ENCODE peak calls at places on chromosome 22, in four cellular contexts. G is iris pigment epithelial cell, D is WTC11, J is anterior cingulate cortex. L is an unnamed sample.

GRCh38 chr22:37254867-37255233 is 10.8 kb upstream of the RAC2 start:
- DNase-seq in G (peak; percentile 73), J (no peak), D (no peak), L (no peak)

GRCh38 chr22:35956850-35957249 is 71.8 kb downstream of the RBFOX2 start:
- DNase-seq in G (no peak), J (no peak), D (no peak), L (no peak)

GRCh38 chr22:25702571-25703167 is 39.3 kb upstream of the MYO18B start:
- DNase-seq in J (no peak), D (no peak), G (no peak), L (no peak)

GRCh38 chr22:50627452-50627913 is 469 bp downstream of the ARSA start:
- DNase-seq in D (peak; percentile 48), J (no peak), G (no peak), L (no peak)

GRCh38 chr22:40603088-40603605 is 33.4 kb downstream of the MRTFA start:
- DNase-seq in D (no peak), J (no peak), G (peak; percentile 80), L (no peak)

GRCh38 chr22:21929253-21929652 is 23.4 kb downstream of the PPM1F start:
- DNase-seq in G (no peak), D (no peak), J (no peak), L (no peak)

GRCh38 chr22:30970356-30970746 is 1.3 kb downstream of the TUG1 start:
- DNase-seq in J (no peak), D (no peak), G (no peak), L (no peak)

GRCh38 chr22:20434264-20434751 is 3.3 kb downstream of the SCARF2 start:
- DNase-seq in D (no peak), J (no peak), G (no peak), L (no peak)

GRCh38 chr22:49400136-49400865 is 427.4 kb downstream of the BRD1 start:
- DNase-seq in J (no peak), G (no peak), D (no peak), L (no peak)

GRCh38 chr22:33687464-33687863 is 232.8 kb downstream of the LARGE1 start:
- DNase-seq in J (no peak), G (no peak), D (no peak), L (no peak)

GRCh38 chr22:37657590-37658132 is 862 bp upstream of the PDXP start:
- DNase-seq in J (no peak), D (no peak), G (peak; percentile 25), L (no peak)

GRCh38 chr22:36328635-36329216 is 59.0 kb downstream of the MYH9 start:
- DNase-seq in D (no peak), J (no peak), G (peak; percentile 93), L (no peak)

GRCh38 chr22:26800858-26801257 is 143.5 kb downstream of the MIAT start:
- DNase-seq in G (peak; percentile 27), D (peak; percentile 78), J (no peak), L (no peak)

GRCh38 chr22:28922540-28923244 is 39.3 kb downstream of the ZNRF3 start:
- DNase-seq in D (no peak), G (no peak), J (no peak), L (no peak)

GRCh38 chr22:46547883-46548244 is 10.4 kb upstream of the CELSR1 start:
- DNase-seq in G (peak; percentile 82), D (no peak), J (no peak), L (no peak)

GRCh38 chr22:37485714-37486223 is 415 bp downstream of the MFNG start:
- DNase-seq in G (no peak), D (no peak), J (no peak), L (no peak)

GRCh38 chr22:33851240-33851639 is 69.0 kb downstream of the LARGE1 start:
- DNase-seq in G (no peak), D (no peak), J (no peak), L (no peak)

GRCh38 chr22:31291716-31292644 is at the start of gene PIK3IP1:
- DNase-seq in G (peak; percentile 95), J (peak; percentile 79), D (peak; percentile 90), L (no peak)

GRCh38 chr22:21657020-21657360 is 8.8 kb upstream of the PPIL2 start:
- DNase-seq in J (no peak), G (no peak), D (no peak), L (no peak)

GRCh38 chr22:50530280-50530856 is 556 bp upstream of the TYMP start:
- DNase-seq in D (peak; percentile 48), G (peak; percentile 89), J (no peak), L (no peak)

GRCh38 chr22:19005905-19006304 is 69.8 kb upstream of the PRODH start:
- DNase-seq in D (no peak), G (no peak), J (no peak), L (no peak)

GRCh38 chr22:50737728-50738648 is at the start of gene ACR:
- DNase-seq in G (no peak), J (no peak), D (peak; percentile 6), L (no peak)

GRCh38 chr22:36052505-36052941 is 23.9 kb upstream of the RBFOX2 start:
- DNase-seq in J (no peak), G (peak; percentile 65), D (no peak), L (no peak)

GRCh38 chr22:50504245-50505211 is 3.0 kb downstream of the LMF2 start:
- DNase-seq in G (no peak), D (no peak), J (no peak), L (no peak)

GRCh38 chr22:30874431-30875370 is 93.9 kb downstream of the MORC2 start:
- DNase-seq in J (no peak), D (no peak), G (no peak), L (no peak)

GRCh38 chr22:25223269-25223850 is 3.9 kb downstream of the CRYBB2 start:
- DNase-seq in D (no peak), J (no peak), G (no peak), L (no peak)

GRCh38 chr22:25742918-25743708 is 1.1 kb downstream of the MYO18B start:
- DNase-seq in G (no peak), D (no peak), J (no peak), L (no peak)

GRCh38 chr22:50063589-50064393 is 5.7 kb upstream of the TTLL8 start:
- DNase-seq in G (no peak), D (no peak), J (no peak), L (no peak)